ENCODE peak calls at places on chromosomes 13 and 19, in seven cellular contexts. One of them, this sample, is unnamed.

GRCh38 chr19:41870401-41870873 is 6.6 kb upstream of the CD79A start:
- DNase-seq in Calu3: no peak
- DNase-seq in OCI-LY7: no peak
- DNase-seq in Peyer's patch: no peak
- DNase-seq in hepatic stellate cell: no peak
- DNase-seq in cardiac muscle cell: no peak
- DNase-seq in endodermal cell: peak
- DNase-seq in this sample: no peak

GRCh38 chr19:42216653-42217521 is 590 bp downstream of the DEDD2 start:
- DNase-seq in OCI-LY7: peak
- DNase-seq in cardiac muscle cell: peak
- DNase-seq in endodermal cell: peak
- DNase-seq in Calu3: peak
- DNase-seq in hepatic stellate cell: peak
- DNase-seq in Peyer's patch: peak
- DNase-seq in this sample: peak

GRCh38 chr13:113239986-113240385 is 30.6 kb downstream of the CUL4A start:
- DNase-seq in OCI-LY7: no peak
- DNase-seq in cardiac muscle cell: no peak
- DNase-seq in Calu3: no peak
- DNase-seq in Peyer's patch: no peak
- DNase-seq in endodermal cell: no peak
- DNase-seq in hepatic stellate cell: no peak
- DNase-seq in this sample: no peak

GRCh38 chr13:99380402-99380801 is 73.2 kb upstream of the GPR183 start:
- DNase-seq in Peyer's patch: no peak
- DNase-seq in endodermal cell: peak
- DNase-seq in hepatic stellate cell: no peak
- DNase-seq in cardiac muscle cell: no peak
- DNase-seq in OCI-LY7: no peak
- DNase-seq in Calu3: no peak
- DNase-seq in this sample: no peak

GRCh38 chr19:17846146-17846545 is 1.6 kb downstream of the JAK3 start:
- DNase-seq in cardiac muscle cell: no peak
- DNase-seq in hepatic stellate cell: no peak
- DNase-seq in Calu3: no peak
- DNase-seq in Peyer's patch: no peak
- DNase-seq in OCI-LY7: no peak
- DNase-seq in endodermal cell: no peak
- DNase-seq in this sample: no peak

GRCh38 chr19:32642771-32643170 is 32.2 kb downstream of the ANKRD27 start:
- DNase-seq in OCI-LY7: no peak
- DNase-seq in Calu3: no peak
- DNase-seq in cardiac muscle cell: no peak
- DNase-seq in Peyer's patch: peak
- DNase-seq in hepatic stellate cell: no peak
- DNase-seq in endodermal cell: no peak
- DNase-seq in this sample: peak

GRCh38 chr19:29303707-29304090 is 90.7 kb upstream of the UQCRFS1 start:
- DNase-seq in endodermal cell: no peak
- DNase-seq in hepatic stellate cell: no peak
- DNase-seq in OCI-LY7: no peak
- DNase-seq in Peyer's patch: no peak
- DNase-seq in cardiac muscle cell: no peak
- DNase-seq in Calu3: no peak
- DNase-seq in this sample: no peak

GRCh38 chr19:35154535-35155406 is at the start of gene FXYD5:
- DNase-seq in Calu3: peak
- DNase-seq in hepatic stellate cell: peak
- DNase-seq in OCI-LY7: peak
- DNase-seq in endodermal cell: peak
- DNase-seq in cardiac muscle cell: no peak
- DNase-seq in Peyer's patch: peak
- DNase-seq in this sample: peak

GRCh38 chr19:39409886-39410619 is 2.4 kb upstream of the PLEKHG2 start:
- DNase-seq in hepatic stellate cell: peak
- DNase-seq in Calu3: peak
- DNase-seq in cardiac muscle cell: peak
- DNase-seq in OCI-LY7: peak
- DNase-seq in Peyer's patch: peak
- DNase-seq in endodermal cell: no peak
- DNase-seq in this sample: peak

GRCh38 chr19:2602391-2603181 is 99.9 kb downstream of the GNG7 start:
- DNase-seq in hepatic stellate cell: peak
- DNase-seq in OCI-LY7: no peak
- DNase-seq in endodermal cell: peak
- DNase-seq in Peyer's patch: peak
- DNase-seq in Calu3: peak
- DNase-seq in cardiac muscle cell: peak
- DNase-seq in this sample: no peak

GRCh38 chr19:12527034-12527836 is 24.0 kb downstream of the ZNF564 start:
- DNase-seq in Calu3: no peak
- DNase-seq in OCI-LY7: peak
- DNase-seq in Peyer's patch: no peak
- DNase-seq in cardiac muscle cell: peak
- DNase-seq in hepatic stellate cell: no peak
- DNase-seq in endodermal cell: no peak
- DNase-seq in this sample: no peak

GRCh38 chr13:89034015-89034414 is 1362.8 kb downstream of the SLITRK5 start:
- DNase-seq in Peyer's patch: no peak
- DNase-seq in cardiac muscle cell: no peak
- DNase-seq in Calu3: no peak
- DNase-seq in OCI-LY7: no peak
- DNase-seq in hepatic stellate cell: no peak
- DNase-seq in endodermal cell: no peak
- DNase-seq in this sample: no peak

GRCh38 chr19:33794578-33795369 is 1.9 kb upstream of the KCTD15 start:
- DNase-seq in Calu3: no peak
- DNase-seq in cardiac muscle cell: no peak
- DNase-seq in Peyer's patch: no peak
- DNase-seq in hepatic stellate cell: no peak
- DNase-seq in endodermal cell: peak
- DNase-seq in OCI-LY7: no peak
- DNase-seq in this sample: no peak